ENCODE peak calls at places on chromosomes 3 and 15, in five cellular contexts. R is GM23338, U is HCT116, V is Panc1, K is HL-60. D is an unnamed sample.

GRCh38 chr15:64232400-64232799 is 69.6 kb upstream of the PPIB start:
- DNase-seq in R (no peak), U (no peak), V (no peak), K (no peak), D (peak; percentile 72)

GRCh38 chr3:10753964-10754363 is 62.1 kb upstream of the SLC6A11 start:
- DNase-seq in R (peak; percentile 87), U (no peak), V (no peak), K (peak; percentile 15), D (no peak)

GRCh38 chr3:73324203-73325155 is 263.0 kb downstream of the EBLN2 start:
- DNase-seq in R (no peak), U (no peak), V (no peak), K (no peak), D (no peak)

GRCh38 chr3:124811441-124811840 is 75.7 kb downstream of the ITGB5 start:
- DNase-seq in R (no peak), U (no peak), V (no peak), K (no peak), D (no peak)

GRCh38 chr3:129112308-129113052 is 9.1 kb downstream of the RAB43 start:
- DNase-seq in R (no peak), U (no peak), V (no peak), K (peak; percentile 88), D (no peak)

GRCh38 chr15:101070502-101071273 is 151.5 kb downstream of the LRRK1 start:
- DNase-seq in R (peak; percentile 41), U (no peak), V (no peak), K (no peak), D (no peak)

GRCh38 chr15:39501366-39501765 is 79.5 kb upstream of the THBS1 start:
- DNase-seq in R (no peak), U (no peak), V (no peak), K (no peak), D (no peak)

GRCh38 chr15:92392462-92392861 is 1.2 kb upstream of the ST8SIA2 start:
- DNase-seq in R (peak; percentile 73), U (no peak), V (no peak), K (no peak), D (no peak)

GRCh38 chr3:184770541-184770940 is 41.4 kb upstream of the VPS8 start:
- DNase-seq in R (no peak), U (no peak), V (no peak), K (no peak), D (no peak)

GRCh38 chr3:10173926-10174435 is 9.3 kb downstream of the IRAK2 start:
- DNase-seq in R (no peak), U (no peak), V (no peak), K (peak; percentile 50), D (peak; percentile 77)

GRCh38 chr3:54376440-54376839 is 254.1 kb downstream of the CACNA2D3 start:
- DNase-seq in R (no peak), U (no peak), V (no peak), K (no peak), D (no peak)

GRCh38 chr3:29291262-29291981 is 10.6 kb downstream of the RBMS3 start:
- DNase-seq in R (no peak), U (no peak), V (no peak), K (no peak), D (no peak)
- TF ChIP-seq REST in R (no peak), U (no peak), V (no peak), K (no peak), D (no peak)

GRCh38 chr15:25900901-25901300 is 37.8 kb upstream of the ATP10A start:
- DNase-seq in R (no peak), U (no peak), V (no peak), K (no peak), D (no peak)
- TF ChIP-seq REST in R (no peak), U (no peak), V (no peak), K (no peak), D (no peak)

DNA sequence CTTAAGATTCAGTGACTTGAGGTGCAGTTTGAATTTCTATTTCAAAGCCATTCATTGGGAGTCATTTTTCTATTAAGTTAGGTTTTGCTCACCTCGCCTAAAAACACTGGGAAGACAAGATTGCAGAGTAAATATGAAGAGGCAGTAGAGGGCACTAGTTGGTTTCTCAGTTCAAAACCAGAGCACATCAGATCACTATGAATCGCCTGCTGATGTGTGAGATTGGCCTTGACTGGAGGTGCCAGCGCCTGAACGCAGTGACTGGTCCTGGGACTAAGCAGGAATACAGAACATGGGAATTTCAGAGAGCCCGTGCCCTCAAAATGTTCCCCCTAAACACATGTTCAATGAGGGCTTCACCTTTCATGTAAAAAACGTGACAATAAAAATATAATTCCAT is 229.0 kb downstream of the ITPR1 start:
- DNase-seq in R (peak; percentile 28), U (peak; percentile 68), V (no peak), K (peak; percentile 69), D (peak; percentile 88)
- TF ChIP-seq REST in R (no peak), U (no peak), V (no peak), K (no peak), D (no peak)

DNA sequence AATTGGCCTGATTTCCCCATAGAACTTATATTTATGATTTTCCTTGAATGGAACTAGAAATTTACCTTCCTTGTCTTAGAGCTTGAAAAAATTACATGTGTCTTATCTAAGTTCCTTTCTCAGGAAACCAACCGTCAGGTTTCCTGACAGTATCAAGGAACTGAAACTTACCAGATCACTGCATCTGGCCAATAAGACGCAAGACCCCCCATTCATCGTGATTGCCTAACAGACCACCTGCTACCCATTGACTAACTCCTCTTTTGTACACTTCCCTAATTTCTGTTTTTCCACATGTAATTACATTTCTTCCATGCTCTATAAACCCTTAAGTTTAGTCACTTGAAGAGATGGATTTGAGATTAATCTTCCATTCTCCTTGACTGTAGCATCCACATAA is 517.2 kb upstream of the CBLB start:
- DNase-seq in R (no peak), U (no peak), V (no peak), K (peak; percentile 47), D (no peak)
- TF ChIP-seq REST in R (no peak), U (no peak), V (no peak), K (no peak), D (no peak)

GRCh38 chr3:142507241-142507640 is 59.4 kb upstream of the XRN1 start:
- DNase-seq in R (no peak), U (no peak), V (no peak), K (no peak), D (no peak)
- TF ChIP-seq REST in R (no peak), U (no peak), V (no peak), K (no peak), D (no peak)

DNA sequence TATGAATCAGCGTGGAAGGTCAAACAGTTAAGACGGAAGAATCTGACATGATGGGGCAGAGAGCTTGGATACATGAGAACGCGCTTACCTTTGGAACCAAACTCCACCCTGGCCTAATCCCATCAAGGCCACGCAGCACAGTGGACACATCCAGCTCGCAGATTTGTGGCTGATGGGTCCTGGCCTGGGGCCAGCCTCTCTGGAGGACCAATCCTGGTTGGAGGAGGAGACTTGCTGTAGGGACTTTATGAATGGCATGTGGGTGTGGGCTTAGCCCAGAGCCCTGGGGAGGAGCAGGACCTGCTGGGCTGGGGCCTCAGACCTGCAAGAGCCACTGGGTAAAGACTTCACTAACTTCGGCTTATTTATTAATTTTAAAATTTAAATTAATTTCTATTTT is 73.4 kb upstream of the ANKRD34C start:
- DNase-seq in R (peak; percentile 33), U (no peak), V (no peak), K (no peak), D (no peak)
- TF ChIP-seq REST in R (no peak), U (no peak), V (no peak), K (no peak), D (no peak)

DNA sequence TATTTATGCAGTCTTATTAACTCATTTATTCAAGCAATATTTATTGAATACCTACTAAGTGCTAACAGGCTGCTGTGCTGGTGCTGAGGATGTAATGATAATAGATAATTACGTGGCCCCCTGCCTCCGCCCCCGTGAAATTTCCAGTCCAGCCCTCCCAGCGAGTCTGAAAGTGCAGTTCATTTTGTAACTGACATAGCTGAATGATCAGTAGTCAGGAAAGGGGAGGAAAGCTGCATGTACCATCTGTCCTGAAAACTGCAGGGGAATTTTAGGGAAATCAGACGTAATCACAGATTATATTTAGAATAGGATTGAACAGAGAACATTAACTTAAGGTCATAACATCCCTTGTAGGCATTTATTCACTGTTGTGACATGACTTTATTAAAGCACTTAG is 736.8 kb downstream of the MCTP2 start:
- DNase-seq in R (no peak), U (no peak), V (no peak), K (no peak), D (no peak)
- TF ChIP-seq REST in R (no peak), U (no peak), V (no peak), K (no peak), D (no peak)

GRCh38 chr15:77143606-77144005 is 72.7 kb upstream of the TSPAN3 start:
- DNase-seq in R (no peak), U (no peak), V (no peak), K (no peak), D (no peak)

GRCh38 chr15:77144028-77144427 is 73.1 kb upstream of the TSPAN3 start:
- DNase-seq in R (no peak), U (no peak), V (no peak), K (no peak), D (no peak)

GRCh38 chr15:77143191-77143590 is 72.3 kb upstream of the TSPAN3 start:
- DNase-seq in R (no peak), U (no peak), V (no peak), K (no peak), D (no peak)

GRCh38 chr15:77144492-77145070 is 73.7 kb upstream of the TSPAN3 start:
- DNase-seq in R (peak; percentile 17), U (no peak), V (no peak), K (no peak), D (no peak)

GRCh38 chr15:77145370-77145769 is 74.5 kb upstream of the TSPAN3 start:
- DNase-seq in R (no peak), U (no peak), V (no peak), K (no peak), D (no peak)
- TF ChIP-seq REST in R (no peak), U (no peak), V (no peak), K (no peak), D (no peak)

D was measured in A549.